ENCODE peak calls at places on chromosomes 6 and 20, in five cellular contexts. X is cardiac fibroblast; J is adrenal gland; V is prostate gland; E is CD8-positive, alpha-beta T cell. F is an unnamed sample.
A peak's percentile ranks its signal among the peaks of the same experiment; 100 is the strongest.

GRCh38 chr6:39897699-39898098 is 36.6 kb downstream of the MOCS1 start:
- DNase-seq in E (no peak), X (no peak), V (no peak), J (no peak), F (no peak)

GRCh38 chr20:59515013-59515905 is 89.1 kb upstream of the PHACTR3 start:
- DNase-seq in X (peak; percentile 57), E (no peak), V (peak; percentile 39), J (peak; percentile 70), F (no peak)

GRCh38 chr6:97653517-97653916 is 370.5 kb upstream of the MMS22L start:
- DNase-seq in E (no peak), J (no peak), V (no peak), X (no peak), F (no peak)

GRCh38 chr6:128379577-128379976 is 140.8 kb downstream of the PTPRK start:
- DNase-seq in J (peak; percentile 7), X (no peak), E (no peak), V (no peak), F (no peak)

GRCh38 chr6:37204014-37204751 is 34.2 kb downstream of the PIM1 start:
- DNase-seq in J (peak; percentile 76), V (no peak), E (no peak), X (peak; percentile 55), F (peak; percentile 38)

GRCh38 chr6:85600713-85601313 is 7.2 kb upstream of the SNX14 start:
- DNase-seq in J (no peak), X (no peak), V (no peak), E (no peak), F (no peak)

GRCh38 chr6:108944707-108945685 is 96.8 kb downstream of the ARMC2 start:
- DNase-seq in J (peak; percentile 55), V (peak; percentile 63), E (no peak), X (peak; percentile 94), F (no peak)

GRCh38 chr6:29071831-29072723 is 15.0 kb downstream of the OR2B3 start:
- DNase-seq in J (no peak), E (no peak), V (no peak), X (peak; percentile 35), F (peak; percentile 13)

GRCh38 chr6:158718431-158719126 is 68.7 kb downstream of the SYTL3 start:
- DNase-seq in J (peak; percentile 35), E (no peak), X (peak; percentile 38), V (no peak), F (no peak)

GRCh38 chr20:46206025-46206424 is 87.9 kb downstream of the CD40 start:
- DNase-seq in J (peak; percentile 51), V (no peak), X (peak; percentile 70), E (no peak), F (no peak)

GRCh38 chr20:46111028-46111835 is 6.9 kb upstream of the CD40 start:
- DNase-seq in X (no peak), V (no peak), J (peak; percentile 34), E (no peak), F (no peak)

GRCh38 chr6:2751871-2752270 is 1.1 kb upstream of the MYLK4 start:
- DNase-seq in E (no peak), X (no peak), J (no peak), V (no peak), F (no peak)

GRCh38 chr6:45987866-45988265 is 27.8 kb downstream of the CLIC5 start:
- DNase-seq in V (no peak), E (no peak), J (no peak), X (no peak), F (no peak)

GRCh38 chr6:138520463-138520862 is 21.2 kb upstream of the NHSL1 start:
- DNase-seq in J (no peak), V (no peak), X (peak; percentile 55), E (no peak), F (no peak)

GRCh38 chr20:62668441-62669027 is 26.2 kb downstream of the SLCO4A1 start:
- DNase-seq in V (peak; percentile 55), J (peak; percentile 76), X (peak; percentile 80), E (peak; percentile 62), F (no peak)

GRCh38 chr6:131916847-131917246 is 34.3 kb downstream of the CCN2 start:
- DNase-seq in X (no peak), V (no peak), E (no peak), J (no peak), F (no peak)

GRCh38 chr6:149363154-149363553 is 36.9 kb upstream of the SUMO4 start:
- DNase-seq in X (no peak), V (no peak), E (no peak), J (no peak), F (no peak)

GRCh38 chr6:14922706-14923105 is 323.2 kb upstream of the JARID2 start:
- DNase-seq in E (no peak), V (no peak), J (no peak), X (no peak), F (no peak)

GRCh38 chr6:139370047-139370706 is 4.3 kb downstream of the CITED2 start:
- DNase-seq in V (no peak), J (no peak), E (no peak), X (peak; percentile 79), F (no peak)

GRCh38 chr20:8443464-8444072 is 311.5 kb downstream of the PLCB1 start:
- DNase-seq in E (no peak), V (no peak), X (no peak), J (no peak), F (no peak)

GRCh38 chr6:16338577-16339262 is 100.3 kb downstream of the GMPR start:
- DNase-seq in X (peak; percentile 98), J (peak; percentile 80), V (peak; percentile 31), E (no peak), F (no peak)

GRCh38 chr6:154247119-154247814 is 109.3 kb downstream of the IPCEF1 start:
- DNase-seq in V (no peak), X (no peak), J (no peak), E (no peak), F (no peak)

GRCh38 chr6:16228709-16229665 is 9.4 kb upstream of the GMPR start:
- DNase-seq in X (no peak), V (no peak), E (no peak), J (peak; percentile 40), F (no peak)

GRCh38 chr6:90025418-90026089 is 131.3 kb downstream of the GJA10 start:
- DNase-seq in X (peak; percentile 61), J (no peak), V (no peak), E (no peak), F (no peak)

GRCh38 chr6:131825946-131826345 is 18.1 kb downstream of the ENPP1 start:
- DNase-seq in E (no peak), V (no peak), J (no peak), X (no peak), F (peak; percentile 63)

GRCh38 chr6:138728672-138729071 is 44.9 kb upstream of the CCDC28A start:
- DNase-seq in J (no peak), E (no peak), X (no peak), V (no peak), F (no peak)

GRCh38 chr6:10418862-10419748 is 4.2 kb upstream of the TFAP2A start:
- DNase-seq in X (no peak), J (no peak), E (no peak), V (peak; percentile 84), F (no peak)
- H3K4me3 ChIP-seq in X (no peak overlapping the region), J (no peak overlapping the region), E (no peak overlapping the region), V (peak overlapping the region; percentile 30), F (no peak overlapping the region)

GRCh38 chr6:98833101-98834059 is 994 bp upstream of the POU3F2 start:
- DNase-seq in E (peak; percentile 50), X (peak; percentile 45), V (no peak), J (peak; percentile 47), F (no peak)
- TF ChIP-seq CTCF in E (no peak), X (no peak), V (no peak), J (no peak), F (no peak)

GRCh38 chr6:151629791-151630190 is 136.0 kb downstream of the CCDC170 start:
- DNase-seq in V (no peak), J (no peak), X (no peak), E (no peak), F (no peak)

GRCh38 chr6:151627689-151628444 is 134.1 kb downstream of the CCDC170 start:
- DNase-seq in X (no peak), E (no peak), V (no peak), J (no peak), F (no peak)

GRCh38 chr6:151624071-151624470 is 130.3 kb downstream of the CCDC170 start:
- DNase-seq in V (no peak), E (no peak), X (no peak), J (no peak), F (no peak)

GRCh38 chr6:151624481-151624880 is 130.7 kb downstream of the CCDC170 start:
- DNase-seq in J (no peak), X (no peak), E (no peak), V (no peak), F (no peak)

GRCh38 chr6:151624900-151625536 is 131.2 kb downstream of the CCDC170 start:
- DNase-seq in X (no peak), E (no peak), J (no peak), V (no peak), F (no peak)
- H3K4me3 ChIP-seq in X (no peak overlapping the region), E (no peak overlapping the region), J (no peak overlapping the region), V (no peak overlapping the region), F (no peak overlapping the region)

GRCh38 chr6:68776382-68776781 is 141.3 kb downstream of the ADGRB3 start:
- DNase-seq in E (no peak), X (no peak), V (no peak), J (no peak), F (no peak)

GRCh38 chr6:68774843-68775242 is 139.8 kb downstream of the ADGRB3 start:
- DNase-seq in V (no peak), X (no peak), E (no peak), J (no peak), F (no peak)

GRCh38 chr6:68778356-68779020 is 143.4 kb downstream of the ADGRB3 start:
- DNase-seq in J (peak; percentile 42), E (no peak), X (peak; percentile 84), V (no peak), F (no peak)

GRCh38 chr6:68777956-68778355 is 142.9 kb downstream of the ADGRB3 start:
- DNase-seq in E (no peak), V (no peak), X (peak; percentile 85), J (peak; percentile 30), F (no peak)

GRCh38 chr6:68779366-68779765 is 144.3 kb downstream of the ADGRB3 start:
- DNase-seq in E (no peak), X (no peak), J (no peak), V (no peak), F (no peak)
- TF ChIP-seq CTCF in E (no peak), X (no peak), J (no peak), V (no peak), F (no peak)

DNA sequence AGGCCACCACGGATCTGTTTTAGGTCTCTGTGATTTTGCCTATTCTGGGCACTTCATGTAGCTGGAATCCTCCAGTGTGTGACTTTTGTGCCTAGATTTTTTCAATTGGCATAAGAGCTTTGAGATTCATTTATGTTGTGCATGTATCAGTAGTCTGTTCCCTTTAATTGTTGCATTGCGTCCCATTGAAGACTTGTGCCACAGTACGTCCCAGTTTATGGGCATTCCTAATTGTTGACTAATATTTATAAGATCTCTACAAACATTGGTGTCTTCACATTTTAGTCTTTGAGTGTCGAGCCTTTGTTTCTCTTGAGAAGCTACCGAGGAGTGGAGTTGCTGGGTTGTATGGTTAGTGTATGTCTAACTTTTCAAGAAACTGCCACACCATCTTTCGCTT is 704 bp upstream of the FAM210B start:
- DNase-seq in V (peak; percentile 17), E (no peak), X (no peak), J (no peak), F (peak; percentile 80)
- H3K4me3 ChIP-seq in V (peak overlapping the region; percentile 87), E (peak overlapping the region; percentile 40), X (no peak overlapping the region), J (no peak overlapping the region), F (peak overlapping the region; percentile 92)